ENCODE peak calls at places on chromosomes 7 and 10, in seven cellular contexts. One of them, this sample, is unnamed.
A peak's percentile ranks its signal among the peaks of the same experiment; 100 is the strongest.

GRCh38 chr7:27723086-27723485 is 16.9 kb upstream of the TAX1BP1 start:
- DNase-seq in body of pancreas: peak; percentile 74
- DNase-seq in GM23248: peak; percentile 42
- DNase-seq in A549: peak; percentile 59
- DNase-seq in thoracic aorta: no peak
- DNase-seq in tibial artery: no peak
- DNase-seq in psoas muscle: no peak
- DNase-seq in this sample: no peak

GRCh38 chr10:106573106-106573505 is 591.4 kb downstream of the SORCS1 start:
- DNase-seq in A549: no peak
- DNase-seq in thoracic aorta: no peak
- DNase-seq in body of pancreas: no peak
- DNase-seq in GM23248: peak; percentile 48
- DNase-seq in tibial artery: no peak
- DNase-seq in psoas muscle: no peak
- DNase-seq in this sample: no peak

GRCh38 chr10:71390435-71390820 is 6.3 kb upstream of the CDH23 start:
- DNase-seq in A549: no peak
- DNase-seq in thoracic aorta: no peak
- DNase-seq in tibial artery: no peak
- DNase-seq in psoas muscle: no peak
- DNase-seq in body of pancreas: no peak
- DNase-seq in GM23248: no peak
- DNase-seq in this sample: no peak

GRCh38 chr10:60955957-60956425 is 12.0 kb upstream of the RHOBTB1 start:
- DNase-seq in psoas muscle: no peak
- DNase-seq in thoracic aorta: no peak
- DNase-seq in body of pancreas: no peak
- DNase-seq in A549: peak; percentile 78
- DNase-seq in tibial artery: no peak
- DNase-seq in GM23248: peak; percentile 75
- DNase-seq in this sample: no peak

GRCh38 chr7:22980422-22980821 is 33.5 kb downstream of the HYCC1 start:
- DNase-seq in A549: no peak
- DNase-seq in thoracic aorta: no peak
- DNase-seq in psoas muscle: no peak
- DNase-seq in GM23248: peak; percentile 92
- DNase-seq in tibial artery: no peak
- DNase-seq in body of pancreas: no peak
- DNase-seq in this sample: no peak

GRCh38 chr10:66746711-66747110 is 179.1 kb upstream of the LRRTM3 start:
- DNase-seq in thoracic aorta: no peak
- DNase-seq in A549: no peak
- DNase-seq in GM23248: no peak
- DNase-seq in body of pancreas: no peak
- DNase-seq in psoas muscle: no peak
- DNase-seq in tibial artery: no peak
- DNase-seq in this sample: no peak

GRCh38 chr10:125605167-125605566 is 77.8 kb downstream of the TEX36 start:
- DNase-seq in body of pancreas: no peak
- DNase-seq in GM23248: peak; percentile 4
- DNase-seq in tibial artery: no peak
- DNase-seq in psoas muscle: no peak
- DNase-seq in A549: no peak
- DNase-seq in thoracic aorta: no peak
- DNase-seq in this sample: no peak

GRCh38 chr10:69864321-69864720 is 62.6 kb downstream of the COL13A1 start:
- DNase-seq in tibial artery: no peak
- DNase-seq in A549: peak; percentile 62
- DNase-seq in GM23248: peak; percentile 99
- DNase-seq in body of pancreas: no peak
- DNase-seq in thoracic aorta: no peak
- DNase-seq in psoas muscle: no peak
- DNase-seq in this sample: no peak

GRCh38 chr10:12710157-12710556 is 291.4 kb downstream of the CCDC3 start:
- DNase-seq in tibial artery: no peak
- DNase-seq in GM23248: no peak
- DNase-seq in A549: no peak
- DNase-seq in body of pancreas: no peak
- DNase-seq in psoas muscle: no peak
- DNase-seq in thoracic aorta: no peak
- DNase-seq in this sample: no peak

GRCh38 chr7:155799514-155799913 is 12.7 kb downstream of the SHH start:
- DNase-seq in body of pancreas: no peak
- DNase-seq in tibial artery: no peak
- DNase-seq in psoas muscle: no peak
- DNase-seq in thoracic aorta: no peak
- DNase-seq in A549: no peak
- DNase-seq in GM23248: peak; percentile 19
- DNase-seq in this sample: no peak

GRCh38 chr7:34656036-34656435 is 2.0 kb upstream of the NPSR1 start:
- DNase-seq in tibial artery: no peak
- DNase-seq in thoracic aorta: no peak
- DNase-seq in A549: no peak
- DNase-seq in GM23248: no peak
- DNase-seq in psoas muscle: no peak
- DNase-seq in body of pancreas: no peak
- DNase-seq in this sample: no peak

GRCh38 chr10:33142290-33142689 is 184.3 kb upstream of the ITGB1 start:
- DNase-seq in tibial artery: no peak
- DNase-seq in A549: no peak
- DNase-seq in thoracic aorta: no peak
- DNase-seq in GM23248: no peak
- DNase-seq in psoas muscle: no peak
- DNase-seq in body of pancreas: no peak
- DNase-seq in this sample: no peak

GRCh38 chr7:34339061-34339526 is 318.9 kb upstream of the NPSR1 start:
- DNase-seq in tibial artery: no peak
- DNase-seq in GM23248: peak; percentile 38
- DNase-seq in psoas muscle: no peak
- DNase-seq in thoracic aorta: no peak
- DNase-seq in body of pancreas: no peak
- DNase-seq in A549: peak; percentile 20
- DNase-seq in this sample: no peak

GRCh38 chr10:73920084-73920483 is 9.2 kb downstream of the PLAU start:
- DNase-seq in thoracic aorta: no peak
- DNase-seq in A549: no peak
- DNase-seq in body of pancreas: no peak
- DNase-seq in tibial artery: peak; percentile 70
- DNase-seq in GM23248: peak; percentile 50
- DNase-seq in psoas muscle: peak; percentile 79
- DNase-seq in this sample: no peak

GRCh38 chr10:117374506-117375359 is 507 bp downstream of the PDZD8 start:
- DNase-seq in psoas muscle: peak; percentile 63
- DNase-seq in tibial artery: peak; percentile 71
- DNase-seq in GM23248: peak; percentile 80
- DNase-seq in A549: peak; percentile 33
- DNase-seq in body of pancreas: peak; percentile 54
- DNase-seq in thoracic aorta: no peak
- DNase-seq in this sample: no peak

GRCh38 chr10:132135398-132135872 is 51.3 kb upstream of the DPYSL4 start:
- DNase-seq in tibial artery: peak; percentile 65
- DNase-seq in psoas muscle: peak; percentile 46
- DNase-seq in thoracic aorta: no peak
- DNase-seq in A549: no peak
- DNase-seq in body of pancreas: no peak
- DNase-seq in GM23248: no peak
- DNase-seq in this sample: no peak

GRCh38 chr10:33093362-33093761 is 135.3 kb upstream of the ITGB1 start:
- DNase-seq in body of pancreas: no peak
- DNase-seq in A549: no peak
- DNase-seq in thoracic aorta: no peak
- DNase-seq in GM23248: no peak
- DNase-seq in tibial artery: no peak
- DNase-seq in psoas muscle: no peak
- DNase-seq in this sample: no peak

GRCh38 chr10:110356628-110357245 is 52.0 kb upstream of the SMNDC1 start:
- DNase-seq in thoracic aorta: no peak
- DNase-seq in A549: peak; percentile 58
- DNase-seq in tibial artery: no peak
- DNase-seq in body of pancreas: no peak
- DNase-seq in psoas muscle: no peak
- DNase-seq in GM23248: no peak
- DNase-seq in this sample: peak; percentile 61

GRCh38 chr7:12607134-12607533 is 36.6 kb downstream of the SCIN start:
- DNase-seq in tibial artery: no peak
- DNase-seq in A549: no peak
- DNase-seq in GM23248: no peak
- DNase-seq in body of pancreas: no peak
- DNase-seq in thoracic aorta: no peak
- DNase-seq in psoas muscle: no peak
- DNase-seq in this sample: no peak

GRCh38 chr10:131812736-131813604 is 87.8 kb upstream of the PPP2R2D start:
- DNase-seq in psoas muscle: no peak
- DNase-seq in GM23248: no peak
- DNase-seq in tibial artery: peak; percentile 50
- DNase-seq in body of pancreas: no peak
- DNase-seq in thoracic aorta: no peak
- DNase-seq in A549: no peak
- DNase-seq in this sample: no peak

GRCh38 chr10:133215586-133215985 is 14.4 kb upstream of the UTF1 start:
- DNase-seq in A549: no peak
- DNase-seq in tibial artery: no peak
- DNase-seq in GM23248: no peak
- DNase-seq in body of pancreas: no peak
- DNase-seq in psoas muscle: peak; percentile 38
- DNase-seq in thoracic aorta: no peak
- DNase-seq in this sample: no peak

GRCh38 chr7:157358041-157358752 is 21.4 kb downstream of the DNAJB6 start:
- DNase-seq in body of pancreas: no peak
- DNase-seq in tibial artery: no peak
- DNase-seq in GM23248: no peak
- DNase-seq in A549: no peak
- DNase-seq in thoracic aorta: no peak
- DNase-seq in psoas muscle: no peak
- DNase-seq in this sample: no peak
- H3K4me1 ChIP-seq in body of pancreas: peaks cover 41% of the 10 kb centered on the region
- H3K4me1 ChIP-seq in tibial artery: peaks cover 61% of the 10 kb centered on the region
- H3K4me1 ChIP-seq in GM23248: peaks cover 24% of the 10 kb centered on the region
- H3K4me1 ChIP-seq in A549: peaks cover 13% of the 10 kb centered on the region
- H3K4me1 ChIP-seq in thoracic aorta: peaks cover 26% of the 10 kb centered on the region
- H3K4me1 ChIP-seq in psoas muscle: peaks cover 89% of the 10 kb centered on the region
- H3K4me1 ChIP-seq in this sample: peaks cover 17% of the 10 kb centered on the region

GRCh38 chr10:99784731-99785441 is 2.4 kb downstream of the ABCC2 start:
- DNase-seq in body of pancreas: no peak
- DNase-seq in GM23248: peak; percentile 38
- DNase-seq in A549: peak; percentile 80
- DNase-seq in psoas muscle: no peak
- DNase-seq in thoracic aorta: no peak
- DNase-seq in tibial artery: no peak
- DNase-seq in this sample: no peak

GRCh38 chr10:99781734-99782429 is 558 bp upstream of the ABCC2 start:
- DNase-seq in A549: no peak
- DNase-seq in tibial artery: no peak
- DNase-seq in GM23248: no peak
- DNase-seq in body of pancreas: no peak
- DNase-seq in thoracic aorta: no peak
- DNase-seq in psoas muscle: no peak
- DNase-seq in this sample: no peak

GRCh38 chr10:99785646-99786045 is 3.2 kb downstream of the ABCC2 start:
- DNase-seq in GM23248: no peak
- DNase-seq in body of pancreas: no peak
- DNase-seq in A549: no peak
- DNase-seq in thoracic aorta: no peak
- DNase-seq in tibial artery: no peak
- DNase-seq in psoas muscle: no peak
- DNase-seq in this sample: no peak

GRCh38 chr10:99784025-99784730 is 1.7 kb downstream of the ABCC2 start:
- DNase-seq in body of pancreas: peak; percentile 7
- DNase-seq in psoas muscle: no peak
- DNase-seq in A549: peak; percentile 69
- DNase-seq in thoracic aorta: no peak
- DNase-seq in GM23248: peak; percentile 91
- DNase-seq in tibial artery: no peak
- DNase-seq in this sample: no peak

GRCh38 chr10:99782447-99783286 is at the start of gene ABCC2:
- DNase-seq in GM23248: no peak
- DNase-seq in tibial artery: no peak
- DNase-seq in thoracic aorta: no peak
- DNase-seq in body of pancreas: no peak
- DNase-seq in psoas muscle: no peak
- DNase-seq in A549: peak; percentile 94
- DNase-seq in this sample: no peak
- H3K4me1 ChIP-seq in GM23248: peaks cover 70% of the 10 kb centered on the region
- H3K4me1 ChIP-seq in tibial artery: peaks cover 9% of the 10 kb centered on the region
- H3K4me1 ChIP-seq in thoracic aorta: peaks cover 5% of the 10 kb centered on the region
- H3K4me1 ChIP-seq in body of pancreas: no peaks in the 10 kb centered on the region
- H3K4me1 ChIP-seq in psoas muscle: peaks cover 21% of the 10 kb centered on the region
- H3K4me1 ChIP-seq in A549: peaks cover 65% of the 10 kb centered on the region
- H3K4me1 ChIP-seq in this sample: no peaks in the 10 kb centered on the region

GRCh38 chr7:6237002-6237401 is 35.4 kb downstream of the CYTH3 start:
- DNase-seq in psoas muscle: no peak
- DNase-seq in GM23248: no peak
- DNase-seq in tibial artery: no peak
- DNase-seq in body of pancreas: no peak
- DNase-seq in thoracic aorta: no peak
- DNase-seq in A549: no peak
- DNase-seq in this sample: no peak

GRCh38 chr7:6234384-6234783 is 38.0 kb downstream of the CYTH3 start:
- DNase-seq in tibial artery: no peak
- DNase-seq in GM23248: no peak
- DNase-seq in A549: no peak
- DNase-seq in thoracic aorta: no peak
- DNase-seq in body of pancreas: no peak
- DNase-seq in psoas muscle: no peak
- DNase-seq in this sample: no peak

GRCh38 chr7:6235029-6235627 is 37.3 kb downstream of the CYTH3 start:
- DNase-seq in psoas muscle: peak; percentile 61
- DNase-seq in GM23248: no peak
- DNase-seq in body of pancreas: no peak
- DNase-seq in A549: no peak
- DNase-seq in tibial artery: no peak
- DNase-seq in thoracic aorta: no peak
- DNase-seq in this sample: no peak

GRCh38 chr7:6238309-6238925 is 34.0 kb downstream of the CYTH3 start:
- DNase-seq in psoas muscle: no peak
- DNase-seq in tibial artery: no peak
- DNase-seq in body of pancreas: no peak
- DNase-seq in GM23248: no peak
- DNase-seq in thoracic aorta: no peak
- DNase-seq in A549: no peak
- DNase-seq in this sample: no peak

DNA sequence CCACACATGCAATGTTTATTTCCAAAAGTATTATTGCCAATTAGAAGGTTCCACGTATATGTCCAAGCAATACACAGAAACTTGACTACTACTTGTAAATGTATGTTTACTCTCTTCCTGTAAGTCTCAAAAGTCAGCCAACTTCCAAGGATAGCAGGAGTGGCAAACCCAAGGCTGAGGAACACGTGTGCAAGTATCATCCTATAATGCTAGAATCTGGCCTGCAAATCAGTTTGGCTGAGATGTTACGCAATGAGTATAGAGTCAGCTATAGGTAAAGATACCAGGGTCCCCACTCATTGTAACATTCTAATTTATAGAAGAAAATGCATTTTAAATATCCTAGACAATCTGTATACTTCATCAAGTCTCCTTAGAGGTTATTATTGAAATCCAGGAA is 34.7 kb downstream of the CYTH3 start:
- DNase-seq in tibial artery: no peak
- DNase-seq in A549: no peak
- DNase-seq in GM23248: no peak
- DNase-seq in body of pancreas: no peak
- DNase-seq in thoracic aorta: no peak
- DNase-seq in psoas muscle: no peak
- DNase-seq in this sample: no peak
- H3K4me1 ChIP-seq in tibial artery: peaks cover 14% of the 10 kb centered on the region
- H3K4me1 ChIP-seq in A549: peaks cover 14% of the 10 kb centered on the region
- H3K4me1 ChIP-seq in GM23248: peaks cover 4% of the 10 kb centered on the region
- H3K4me1 ChIP-seq in body of pancreas: no peaks in the 10 kb centered on the region
- H3K4me1 ChIP-seq in thoracic aorta: peaks cover 2% of the 10 kb centered on the region
- H3K4me1 ChIP-seq in psoas muscle: peaks cover 19% of the 10 kb centered on the region
- H3K4me1 ChIP-seq in this sample: peaks cover 12% of the 10 kb centered on the region

GRCh38 chr7:139735466-139735865 is 42.3 kb downstream of the HIPK2 start:
- DNase-seq in psoas muscle: no peak
- DNase-seq in tibial artery: no peak
- DNase-seq in body of pancreas: no peak
- DNase-seq in thoracic aorta: no peak
- DNase-seq in A549: no peak
- DNase-seq in GM23248: no peak
- DNase-seq in this sample: no peak
- H3K4me1 ChIP-seq in psoas muscle: peaks cover 99% of the 10 kb centered on the region
- H3K4me1 ChIP-seq in tibial artery: peaks cover 96% of the 10 kb centered on the region
- H3K4me1 ChIP-seq in body of pancreas: peaks cover 60% of the 10 kb centered on the region
- H3K4me1 ChIP-seq in thoracic aorta: peaks cover 75% of the 10 kb centered on the region
- H3K4me1 ChIP-seq in A549: peaks cover 76% of the 10 kb centered on the region
- H3K4me1 ChIP-seq in GM23248: peaks cover 62% of the 10 kb centered on the region
- H3K4me1 ChIP-seq in this sample: peaks cover 12% of the 10 kb centered on the region